ENCODE peak calls at places on chromosomes 4 and X, in eight cellular contexts. M is psoas muscle, B is OCI-LY7, S is Peyer's patch, W is fibroblast of lung, A is uterus, P is left ventricle myocardium inferior, N is cardiac muscle cell. Q is an unnamed sample.
A peak's percentile ranks its signal among the peaks of the same experiment; 100 is the strongest.

GRCh38 chrX:41116948-41117347 is 31.7 kb downstream of the USP9X start:
- DNase-seq in P (no peak), B (peak; percentile 39), W (no peak), A (no peak), N (no peak), M (no peak), S (no peak), Q (no peak)

GRCh38 chrX:140249122-140249521 is 255.7 kb downstream of the SOX3 start:
- DNase-seq in S (no peak), M (no peak), P (no peak), B (no peak), A (no peak), N (no peak), W (no peak), Q (no peak)

GRCh38 chrX:108299101-108299591 is 139.1 kb downstream of the COL4A6 start:
- DNase-seq in M (no peak), N (peak; percentile 51), S (no peak), W (peak; percentile 36), B (no peak), A (no peak), P (no peak), Q (no peak)

GRCh38 chr4:161949941-161950725 is 213.7 kb downstream of the FSTL5 start:
- DNase-seq in A (no peak), S (no peak), W (peak; percentile 76), B (no peak), M (no peak), N (peak; percentile 21), P (no peak), Q (no peak)

GRCh38 chrX:7987160-7987992 is 60.2 kb upstream of the PNPLA4 start:
- DNase-seq in M (no peak), W (peak; percentile 68), N (no peak), B (peak; percentile 1), P (no peak), S (no peak), A (no peak), Q (no peak)

GRCh38 chr4:95556460-95556859 is 7.7 kb upstream of the UNC5C start:
- DNase-seq in S (no peak), A (no peak), N (peak; percentile 65), M (no peak), B (no peak), W (peak; percentile 36), P (no peak), Q (no peak)

GRCh38 chr4:172708184-172708583 is 460.4 kb upstream of the GALNT7 start:
- DNase-seq in S (peak; percentile 49), N (no peak), M (no peak), W (no peak), A (no peak), P (no peak), B (no peak), Q (no peak)

GRCh38 chr4:186932196-186932595 is 208.5 kb upstream of the FAT1 start:
- DNase-seq in B (no peak), S (no peak), W (peak; percentile 51), P (no peak), M (no peak), N (no peak), A (no peak), Q (no peak)

GRCh38 chr4:87108142-87108546 is 112.3 kb downstream of the KLHL8 start:
- DNase-seq in M (peak; percentile 80), W (peak; percentile 87), N (peak; percentile 74), S (no peak), A (peak; percentile 46), P (no peak), B (no peak), Q (peak; percentile 74)

GRCh38 chr4:76745264-76745663 is 152.7 kb downstream of the SOWAHB start:
- DNase-seq in A (no peak), S (no peak), B (no peak), M (no peak), P (no peak), W (peak; percentile 35), N (peak; percentile 70), Q (no peak)

GRCh38 chrX:77502951-77503525 is 55.8 kb downstream of the FGF16 start:
- DNase-seq in N (no peak), M (no peak), S (no peak), A (no peak), B (no peak), W (no peak), P (no peak), Q (no peak)

GRCh38 chr4:78056265-78057129 is 626 bp upstream of the FRAS1 start:
- DNase-seq in S (peak; percentile 58), N (peak; percentile 90), P (peak; percentile 70), M (peak; percentile 86), W (peak; percentile 75), A (peak; percentile 56), B (peak; percentile 79), Q (peak; percentile 80)
- TF ChIP-seq CTCF in S (no peak), N (peak; percentile 20), P (peak; percentile 29), M (no peak), W (no peak), A (no peak), B (no peak), Q (no peak)

GRCh38 chrX:49163555-49164419 is 1.2 kb downstream of the MAGIX start:
- DNase-seq in N (peak; percentile 87), W (peak; percentile 65), S (peak; percentile 88), A (peak; percentile 88), B (peak; percentile 85), P (peak; percentile 88), M (peak; percentile 95), Q (peak; percentile 89)

GRCh38 chrX:49166914-49167739 is 4.6 kb downstream of the MAGIX start:
- DNase-seq in B (peak; percentile 69), W (peak; percentile 85), S (peak; percentile 77), P (peak; percentile 75), A (peak; percentile 72), M (peak; percentile 85), N (peak; percentile 87), Q (peak; percentile 64)

GRCh38 chrX:49164589-49165360 is 2.2 kb downstream of the MAGIX start:
- DNase-seq in W (no peak), S (no peak), A (no peak), N (no peak), B (no peak), M (no peak), P (no peak), Q (no peak)

GRCh38 chrX:49167740-49168108 is 4.0 kb upstream of the PLP2 start:
- DNase-seq in B (no peak), P (no peak), N (no peak), W (no peak), A (no peak), S (no peak), M (no peak), Q (no peak)

GRCh38 chrX:49165901-49166881 is 3.6 kb downstream of the MAGIX start:
- DNase-seq in M (peak; percentile 91), S (peak; percentile 88), P (peak; percentile 80), N (peak; percentile 76), B (peak; percentile 88), A (peak; percentile 52), W (peak; percentile 76), Q (peak; percentile 91)
- H3K4me1 ChIP-seq in M (no peaks in the 10 kb centered on the region), S (no peaks in the 10 kb centered on the region), P (peaks cover 24% of the 10 kb centered on the region), N (peaks cover 11% of the 10 kb centered on the region), B (peaks cover 45% of the 10 kb centered on the region), A (no peaks in the 10 kb centered on the region), W (peaks cover 3% of the 10 kb centered on the region), Q (peaks cover 6% of the 10 kb centered on the region)

DNA sequence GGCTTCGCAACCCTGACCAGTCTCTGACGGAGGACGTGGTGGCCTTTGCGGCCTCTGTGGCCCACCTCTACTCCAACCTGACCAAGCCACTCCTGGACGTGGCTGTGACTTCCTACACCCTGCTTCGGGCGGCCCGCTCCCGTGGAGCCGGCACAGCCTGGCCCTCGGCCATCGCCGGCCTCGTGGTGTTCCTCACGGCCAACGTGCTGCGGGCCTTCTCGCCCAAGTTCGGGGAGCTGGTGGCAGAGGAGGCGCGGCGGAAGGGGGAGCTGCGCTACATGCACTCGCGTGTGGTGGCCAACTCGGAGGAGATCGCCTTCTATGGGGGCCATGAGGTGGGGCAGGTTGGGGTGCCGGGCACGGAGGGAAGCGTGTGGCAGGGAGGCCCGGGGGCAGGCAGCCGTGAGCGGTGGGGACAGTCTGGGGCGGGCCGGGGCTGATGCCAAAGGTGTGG is 1.2 kb downstream of the ABCD1 start:
- DNase-seq in B (no peak), N (no peak), M (peak; percentile 69), P (no peak), A (peak; percentile 37), W (no peak), S (no peak), Q (no peak)
- H3K4me3 ChIP-seq in B (peak overlapping the region; percentile 85), N (no peak overlapping the region), M (peak overlapping the region; percentile 64), P (peak overlapping the region; percentile 81), A (no peak overlapping the region), W (no peak overlapping the region), S (peak overlapping the region; percentile 71), Q (no peak overlapping the region)

GRCh38 chr4:67873116-67873515 is 10.7 kb downstream of the TMPRSS11D start:
- DNase-seq in A (no peak), W (no peak), B (no peak), P (no peak), N (no peak), S (no peak), M (no peak), Q (no peak)

GRCh38 chr4:67875011-67875410 is 8.8 kb downstream of the TMPRSS11D start:
- DNase-seq in S (no peak), P (no peak), A (no peak), W (no peak), M (no peak), N (peak; percentile 6), B (no peak), Q (no peak)

GRCh38 chr4:67881226-67881625 is 2.6 kb downstream of the TMPRSS11D start:
- DNase-seq in W (no peak), S (no peak), N (no peak), B (no peak), A (no peak), P (no peak), M (no peak), Q (no peak)

GRCh38 chr4:67879486-67879885 is 4.3 kb downstream of the TMPRSS11D start:
- DNase-seq in B (no peak), A (no peak), S (no peak), P (no peak), M (no peak), W (no peak), N (peak; percentile 55), Q (no peak)

GRCh38 chr4:67877086-67877485 is 6.7 kb downstream of the TMPRSS11D start:
- DNase-seq in B (no peak), M (no peak), P (no peak), W (no peak), S (no peak), A (no peak), N (no peak), Q (no peak)
- TF ChIP-seq CTCF in B (no peak), M (no peak), P (no peak), W (no peak), S (no peak), A (no peak), N (no peak), Q (no peak)

GRCh38 chr4:104469794-104470193 is 24.9 kb downstream of the CXXC4 start:
- DNase-seq in A (no peak), W (no peak), B (no peak), S (no peak), P (no peak), N (no peak), M (no peak), Q (no peak)
- H3K4me1 ChIP-seq in A (no peaks in the 10 kb centered on the region), W (no peaks in the 10 kb centered on the region), B (no peaks in the 10 kb centered on the region), S (no peaks in the 10 kb centered on the region), P (no peaks in the 10 kb centered on the region), N (peaks cover 8% of the 10 kb centered on the region), M (no peaks in the 10 kb centered on the region), Q (no peaks in the 10 kb centered on the region)

Q was measured in adrenal gland.